ENCODE peak calls at places on chromosomes 4 and X, in four cellular contexts. One of them, this sample, is unnamed.

GRCh38 chr4:101033986-101034385 is 313.3 kb downstream of the PPP3CA start:
- DNase-seq in GM23248: no peak
- DNase-seq in heart right ventricle: no peak
- DNase-seq in stomach: no peak
- DNase-seq in this sample: no peak

GRCh38 chr4:54499308-54500074 is 158.3 kb upstream of the KIT start:
- DNase-seq in stomach: no peak
- DNase-seq in heart right ventricle: no peak
- DNase-seq in GM23248: peak; percentile 79
- DNase-seq in this sample: no peak

GRCh38 chr4:184591070-184591677 is 58.1 kb downstream of the CASP3 start:
- DNase-seq in stomach: no peak
- DNase-seq in GM23248: no peak
- DNase-seq in heart right ventricle: no peak
- DNase-seq in this sample: no peak

GRCh38 chrX:153061732-153062131 is 5.5 kb downstream of the PNMA3 start:
- DNase-seq in stomach: no peak
- DNase-seq in GM23248: peak; percentile 68
- DNase-seq in heart right ventricle: no peak
- DNase-seq in this sample: no peak

GRCh38 chrX:11504234-11504633 is 161.5 kb downstream of the ARHGAP6 start:
- DNase-seq in heart right ventricle: no peak
- DNase-seq in stomach: no peak
- DNase-seq in GM23248: no peak
- DNase-seq in this sample: no peak

GRCh38 chr4:6142511-6142910 is 57.8 kb downstream of the JAKMIP1 start:
- DNase-seq in stomach: no peak
- DNase-seq in heart right ventricle: no peak
- DNase-seq in GM23248: no peak
- DNase-seq in this sample: no peak

GRCh38 chr4:10115657-10116624 is 658 bp downstream of the WDR1 start:
- DNase-seq in stomach: peak; percentile 75
- DNase-seq in heart right ventricle: no peak
- DNase-seq in GM23248: peak; percentile 57
- DNase-seq in this sample: no peak

GRCh38 chrX:51098046-51098445 is 187.5 kb downstream of the BMP15 start:
- DNase-seq in stomach: no peak
- DNase-seq in heart right ventricle: no peak
- DNase-seq in GM23248: no peak
- DNase-seq in this sample: no peak

GRCh38 chr4:101695176-101695575 is 95.4 kb upstream of the BANK1 start:
- DNase-seq in heart right ventricle: no peak
- DNase-seq in GM23248: peak; percentile 34
- DNase-seq in stomach: no peak
- DNase-seq in this sample: no peak

GRCh38 chr4:122635205-122635604 is 14.3 kb upstream of the IL21 start:
- DNase-seq in GM23248: no peak
- DNase-seq in heart right ventricle: no peak
- DNase-seq in stomach: no peak
- DNase-seq in this sample: no peak

GRCh38 chrX:47358387-47359065 is 11.9 kb upstream of the ZNF157 start:
- DNase-seq in GM23248: no peak
- DNase-seq in heart right ventricle: no peak
- DNase-seq in stomach: no peak
- DNase-seq in this sample: no peak

GRCh38 chrX:103157511-103158316 is 57.2 kb upstream of the BEX4 start:
- DNase-seq in stomach: no peak
- DNase-seq in heart right ventricle: no peak
- DNase-seq in GM23248: peak; percentile 52
- DNase-seq in this sample: no peak

GRCh38 chr4:71195932-71196331 is 142.9 kb upstream of the SLC4A4 start:
- DNase-seq in GM23248: peak; percentile 80
- DNase-seq in stomach: no peak
- DNase-seq in heart right ventricle: no peak
- DNase-seq in this sample: no peak

GRCh38 chrX:9911479-9911878 is 55.7 kb upstream of the CLDN34 start:
- DNase-seq in stomach: no peak
- DNase-seq in heart right ventricle: no peak
- DNase-seq in GM23248: peak; percentile 51
- DNase-seq in this sample: peak; percentile 46

GRCh38 chrX:151984328-151984727 is 9.9 kb upstream of the GABRE start:
- DNase-seq in stomach: no peak
- DNase-seq in GM23248: peak; percentile 88
- DNase-seq in heart right ventricle: no peak
- DNase-seq in this sample: peak; percentile 85

GRCh38 chr4:38757945-38758344 is 24.8 kb downstream of the TLR10 start:
- DNase-seq in heart right ventricle: no peak
- DNase-seq in stomach: peak; percentile 33
- DNase-seq in GM23248: no peak
- DNase-seq in this sample: no peak

GRCh38 chr4:38759077-38759789 is 23.6 kb downstream of the TLR10 start:
- DNase-seq in heart right ventricle: peak; percentile 31
- DNase-seq in GM23248: peak; percentile 68
- DNase-seq in stomach: peak; percentile 52
- DNase-seq in this sample: no peak

GRCh38 chr4:38760915-38761314 is 21.9 kb downstream of the TLR10 start:
- DNase-seq in heart right ventricle: no peak
- DNase-seq in stomach: no peak
- DNase-seq in GM23248: no peak
- DNase-seq in this sample: no peak

GRCh38 chr4:38762560-38762959 is 20.2 kb downstream of the TLR10 start:
- DNase-seq in heart right ventricle: no peak
- DNase-seq in stomach: no peak
- DNase-seq in GM23248: no peak
- DNase-seq in this sample: no peak

DNA sequence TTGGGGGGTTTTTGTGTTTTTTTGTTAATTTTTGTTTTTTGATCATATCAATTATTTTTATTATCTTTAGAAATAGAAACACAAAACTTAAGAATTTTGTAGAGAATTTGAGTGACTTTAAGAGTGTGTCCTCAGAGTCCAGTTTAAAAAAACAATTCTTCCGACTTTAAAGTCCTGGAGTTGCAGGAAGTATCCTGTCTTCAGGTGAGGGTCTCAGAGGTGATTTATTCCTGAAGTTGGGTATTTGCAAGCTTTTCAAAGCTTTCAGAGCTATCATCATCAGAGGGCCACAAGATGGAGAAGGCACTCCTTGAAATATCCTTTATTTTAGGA is 23.0 kb downstream of the TLR10 start:
- DNase-seq in stomach: no peak
- DNase-seq in GM23248: no peak
- DNase-seq in heart right ventricle: no peak
- DNase-seq in this sample: no peak
- H3K27ac ChIP-seq in stomach: no peak overlapping the region
- H3K27ac ChIP-seq in GM23248: no peak overlapping the region
- H3K27ac ChIP-seq in heart right ventricle: no peak overlapping the region
- H3K27ac ChIP-seq in this sample: no peak overlapping the region

DNA sequence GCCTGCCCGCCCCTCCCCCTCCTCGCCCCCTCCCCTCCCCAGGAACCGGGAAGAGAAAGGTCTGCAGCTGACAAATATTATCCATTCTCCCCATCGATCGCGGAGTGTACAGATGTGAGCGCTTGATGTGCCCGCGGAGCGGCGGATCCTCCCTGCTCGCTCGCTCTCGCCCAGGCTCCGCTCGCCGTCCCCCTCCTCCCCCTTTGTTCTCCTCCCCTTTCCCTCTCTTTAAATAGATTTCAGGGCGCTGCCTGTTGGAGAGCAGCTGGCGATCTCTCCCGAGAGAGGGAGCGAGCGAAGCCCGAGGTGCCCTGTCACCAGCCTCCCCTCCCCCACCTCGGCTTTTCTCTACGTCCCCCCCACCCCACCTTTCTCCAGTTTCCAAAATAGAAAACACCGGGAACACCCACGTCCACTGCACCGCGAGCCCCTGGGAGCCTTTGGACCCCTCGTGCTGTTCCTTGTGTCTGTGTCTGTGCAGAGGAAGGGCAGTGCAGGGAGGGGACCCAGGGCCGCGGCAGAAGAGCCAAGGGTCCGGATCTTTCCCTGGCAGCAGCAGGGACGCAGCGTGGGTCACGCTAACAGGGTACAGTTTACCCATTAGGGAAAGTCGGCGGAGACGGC is 56.6 kb upstream of the BCOR start:
- DNase-seq in GM23248: peak; percentile 70
- DNase-seq in heart right ventricle: peak; percentile 57
- DNase-seq in stomach: no peak
- DNase-seq in this sample: no peak
- H3K27ac ChIP-seq in GM23248: no peak overlapping the region
- H3K27ac ChIP-seq in heart right ventricle: peak overlapping the region; percentile 80
- H3K27ac ChIP-seq in stomach: peak overlapping the region; percentile 84
- H3K27ac ChIP-seq in this sample: peak overlapping the region; percentile 24

GRCh38 chrX:131791608-131792355 is 231.3 kb upstream of the STK26 start:
- DNase-seq in stomach: no peak
- DNase-seq in GM23248: no peak
- DNase-seq in heart right ventricle: no peak
- DNase-seq in this sample: no peak

GRCh38 chrX:131789664-131790063 is 233.4 kb upstream of the STK26 start:
- DNase-seq in heart right ventricle: no peak
- DNase-seq in GM23248: no peak
- DNase-seq in stomach: no peak
- DNase-seq in this sample: no peak

GRCh38 chrX:131792356-131792749 is 230.7 kb upstream of the STK26 start:
- DNase-seq in stomach: peak; percentile 93
- DNase-seq in GM23248: no peak
- DNase-seq in heart right ventricle: peak; percentile 20
- DNase-seq in this sample: no peak

GRCh38 chrX:131795442-131796229 is 227.5 kb upstream of the STK26 start:
- DNase-seq in GM23248: no peak
- DNase-seq in stomach: peak; percentile 59
- DNase-seq in heart right ventricle: no peak
- DNase-seq in this sample: no peak

GRCh38 chrX:131792789-131793462 is 230.2 kb upstream of the STK26 start:
- DNase-seq in GM23248: peak; percentile 20
- DNase-seq in heart right ventricle: peak; percentile 17
- DNase-seq in stomach: peak; percentile 89
- DNase-seq in this sample: no peak
- H3K27ac ChIP-seq in GM23248: no peak overlapping the region
- H3K27ac ChIP-seq in heart right ventricle: peak overlapping the region; percentile 86
- H3K27ac ChIP-seq in stomach: peak overlapping the region; percentile 82
- H3K27ac ChIP-seq in this sample: no peak overlapping the region

GRCh38 chr4:140056015-140056414 is 98.0 kb downstream of the MAML3 start:
- DNase-seq in stomach: no peak
- DNase-seq in heart right ventricle: no peak
- DNase-seq in GM23248: no peak
- DNase-seq in this sample: no peak
- H3K27ac ChIP-seq in stomach: no peak overlapping the region
- H3K27ac ChIP-seq in heart right ventricle: no peak overlapping the region
- H3K27ac ChIP-seq in GM23248: no peak overlapping the region
- H3K27ac ChIP-seq in this sample: no peak overlapping the region

GRCh38 chrX:18649498-18649951 is 22.4 kb downstream of the RS1 start:
- DNase-seq in stomach: no peak
- DNase-seq in heart right ventricle: no peak
- DNase-seq in GM23248: no peak
- DNase-seq in this sample: no peak

GRCh38 chrX:18654873-18655836 is 16.8 kb downstream of the RS1 start:
- DNase-seq in GM23248: no peak
- DNase-seq in stomach: peak; percentile 28
- DNase-seq in heart right ventricle: no peak
- DNase-seq in this sample: no peak

GRCh38 chrX:18650662-18651061 is 21.2 kb downstream of the RS1 start:
- DNase-seq in heart right ventricle: no peak
- DNase-seq in GM23248: no peak
- DNase-seq in stomach: no peak
- DNase-seq in this sample: no peak

DNA sequence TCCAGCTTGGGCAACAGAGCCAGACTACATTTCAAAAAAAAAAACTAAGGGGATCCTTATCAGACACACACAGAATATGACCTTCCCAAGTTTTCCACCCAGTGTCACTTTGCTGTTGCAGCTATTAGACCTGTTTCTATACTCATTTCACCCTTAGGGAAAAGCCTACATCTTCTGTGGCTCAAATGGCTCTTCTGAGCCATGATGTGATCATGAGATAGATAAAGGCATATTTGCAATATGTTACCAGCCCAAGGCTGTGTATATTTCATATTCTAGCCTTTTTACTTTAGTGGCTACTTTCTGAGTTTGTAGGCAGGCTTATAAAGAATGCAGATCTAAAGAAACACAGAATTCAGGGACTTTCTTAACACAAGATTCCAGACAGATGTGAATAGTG is 19.3 kb downstream of the RS1 start:
- DNase-seq in GM23248: no peak
- DNase-seq in stomach: no peak
- DNase-seq in heart right ventricle: no peak
- DNase-seq in this sample: no peak
- H3K27ac ChIP-seq in GM23248: no peak overlapping the region
- H3K27ac ChIP-seq in stomach: no peak overlapping the region
- H3K27ac ChIP-seq in heart right ventricle: no peak overlapping the region
- H3K27ac ChIP-seq in this sample: no peak overlapping the region